ENCODE peak calls at places on chromosomes 6 and 20, in six cellular contexts. S, V, L, B, D and A are unnamed samples.

GRCh38 chr6:99151634-99152344 is 197.7 kb downstream of the FAXC start:
- DNase-seq in S (peak), V (no peak), L (peak), B (peak), D (no peak), A (no peak)

GRCh38 chr20:2911200-2911599 is 37.9 kb downstream of the PTPRA start:
- DNase-seq in S (peak), V (no peak), L (no peak), B (no peak), D (no peak), A (no peak)

GRCh38 chr20:19712737-19713260 is 45.3 kb upstream of the RIN2 start:
- DNase-seq in S (no peak), V (no peak), L (no peak), B (no peak), D (no peak), A (no peak)

GRCh38 chr6:80523531-80523970 is 417.1 kb downstream of the BCKDHB start:
- DNase-seq in S (peak), V (no peak), L (no peak), B (no peak), D (no peak), A (no peak)

GRCh38 chr6:149929422-149929821 is 6.5 kb upstream of the RAET1G start:
- DNase-seq in S (peak), V (no peak), L (no peak), B (no peak), D (no peak), A (no peak)

GRCh38 chr6:3531481-3531880 is 74.6 kb upstream of the SLC22A23 start:
- DNase-seq in S (no peak), V (no peak), L (no peak), B (no peak), D (no peak), A (no peak)

GRCh38 chr20:48823960-48824497 is 3.8 kb downstream of the PREX1 start:
- DNase-seq in S (no peak), V (no peak), L (no peak), B (no peak), D (no peak), A (no peak)

GRCh38 chr6:35363293-35363750 is 21.0 kb downstream of the PPARD start:
- DNase-seq in S (peak), V (no peak), L (no peak), B (no peak), D (no peak), A (no peak)

GRCh38 chr6:45350186-45350585 is 22.1 kb downstream of the RUNX2 start:
- DNase-seq in S (no peak), V (no peak), L (no peak), B (no peak), D (no peak), A (no peak)

GRCh38 chr20:5156670-5157448 is 30.1 kb downstream of the CDS2 start:
- DNase-seq in S (no peak), V (no peak), L (no peak), B (no peak), D (no peak), A (no peak)

GRCh38 chr6:149451361-149452061 is 33.3 kb downstream of the ZC3H12D start:
- DNase-seq in S (no peak), V (peak), L (no peak), B (no peak), D (no peak), A (no peak)

GRCh38 chr6:31004285-31004684 is 6.0 kb upstream of the MUC22 start:
- DNase-seq in S (no peak), V (no peak), L (no peak), B (no peak), D (no peak), A (no peak)

GRCh38 chr6:117156701-117157100 is 108.7 kb upstream of the VGLL2 start:
- DNase-seq in S (no peak), V (no peak), L (no peak), B (no peak), D (no peak), A (no peak)

GRCh38 chr20:32333181-32333987 is 24.7 kb upstream of the ASXL1 start:
- DNase-seq in S (no peak), V (no peak), L (no peak), B (no peak), D (no peak), A (no peak)

GRCh38 chr20:38186788-38187221 is 21.7 kb upstream of the TGM2 start:
- DNase-seq in S (no peak), V (no peak), L (no peak), B (no peak), D (no peak), A (no peak)

GRCh38 chr6:111763381-111763780 is 109.9 kb downstream of the FYN start:
- DNase-seq in S (no peak), V (no peak), L (no peak), B (no peak), D (no peak), A (no peak)

GRCh38 chr6:169988769-169989550 is 237.5 kb downstream of the ERMARD start:
- DNase-seq in S (no peak), V (no peak), L (no peak), B (no peak), D (no peak), A (no peak)

GRCh38 chr20:25991756-25992130 is 295.1 kb upstream of the ZNF337 start:
- DNase-seq in S (no peak), V (no peak), L (no peak), B (no peak), D (no peak), A (no peak)

GRCh38 chr6:89763550-89763949 is 56.0 kb downstream of the MDN1 start:
- DNase-seq in S (no peak), V (no peak), L (no peak), B (no peak), D (no peak), A (no peak)

GRCh38 chr6:142635130-142635529 is 309.8 kb downstream of the HIVEP2 start:
- DNase-seq in S (no peak), V (no peak), L (no peak), B (no peak), D (no peak), A (no peak)

GRCh38 chr6:68771426-68771825 is 136.3 kb downstream of the ADGRB3 start:
- DNase-seq in S (no peak), V (no peak), L (no peak), B (no peak), D (no peak), A (no peak)

GRCh38 chr6:93786474-93787330 is 367.3 kb upstream of the EPHA7 start:
- DNase-seq in S (peak), V (no peak), L (no peak), B (no peak), D (no peak), A (no peak)

GRCh38 chr6:37429352-37429750 is 3.7 kb upstream of the CMTR1 start:
- DNase-seq in S (no peak), V (no peak), L (no peak), B (no peak), D (no peak), A (no peak)

GRCh38 chr6:53894086-53894485 is 99.3 kb downstream of the LRRC1 start:
- DNase-seq in S (no peak), V (no peak), L (no peak), B (no peak), D (no peak), A (no peak)

GRCh38 chr20:31835977-31836852 is 9.2 kb downstream of the FOXS1 start:
- DNase-seq in S (peak), V (peak), L (peak), B (peak), D (no peak), A (peak)

GRCh38 chr6:158839796-158840195 is 20.6 kb upstream of the EZR start:
- DNase-seq in S (peak), V (no peak), L (no peak), B (no peak), D (no peak), A (no peak)

GRCh38 chr6:158131926-158132325 is 36.1 kb downstream of the SERAC1 start:
- DNase-seq in S (peak), V (no peak), L (peak), B (no peak), D (no peak), A (no peak)

GRCh38 chr20:5933802-5934436 is 16.4 kb downstream of the TRMT6 start:
- DNase-seq in S (peak), V (no peak), L (peak), B (no peak), D (no peak), A (no peak)

GRCh38 chr6:139152088-139152891 is 17.4 kb downstream of the HECA start:
- DNase-seq in S (no peak), V (no peak), L (no peak), B (no peak), D (no peak), A (no peak)

GRCh38 chr6:76885861-76886301 is 577.4 kb downstream of the HTR1B start:
- DNase-seq in S (no peak), V (no peak), L (no peak), B (no peak), D (no peak), A (no peak)

GRCh38 chr6:40604082-40604481 is 16.9 kb upstream of the LRFN2 start:
- DNase-seq in S (no peak), V (no peak), L (no peak), B (no peak), D (no peak), A (no peak)

GRCh38 chr6:84763397-84764331 is 734 bp downstream of the TBX18 start:
- DNase-seq in S (peak), V (no peak), L (peak), B (no peak), D (no peak), A (no peak)

DNA sequence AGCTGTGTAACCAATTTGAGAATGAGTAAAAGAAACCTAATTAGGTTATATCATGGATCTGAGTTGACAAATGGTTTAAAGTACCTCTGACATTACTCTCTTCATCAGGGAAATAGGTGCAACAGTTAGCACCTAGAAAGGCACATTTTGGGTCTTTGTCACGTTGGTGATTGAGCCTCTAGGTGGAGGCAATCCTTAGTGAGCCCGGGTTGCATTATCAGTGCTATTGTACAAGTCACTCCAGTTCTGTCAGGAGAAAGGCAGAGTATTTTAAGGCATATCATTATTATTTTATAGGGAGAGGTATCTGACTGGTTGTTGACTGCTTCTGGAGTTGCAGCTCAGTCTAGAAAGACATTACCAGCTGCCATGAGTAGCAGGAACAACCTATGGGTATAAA is 54.9 kb downstream of the TRIM27 start:
- DNase-seq in S (no peak), V (no peak), L (no peak), B (no peak), D (no peak), A (no peak)
- H3K27ac ChIP-seq in S (no peak), V (no peak), L (no peak), B (no peak), D (no peak), A (no peak)

GRCh38 chr6:148313483-148313882 is 29.2 kb upstream of the SASH1 start:
- DNase-seq in S (no peak), V (no peak), L (no peak), B (no peak), D (no peak), A (no peak)
- H3K4me3 ChIP-seq in S (no peak), V (no peak), L (no peak), B (no peak), D (no peak), A (no peak)

DNA sequence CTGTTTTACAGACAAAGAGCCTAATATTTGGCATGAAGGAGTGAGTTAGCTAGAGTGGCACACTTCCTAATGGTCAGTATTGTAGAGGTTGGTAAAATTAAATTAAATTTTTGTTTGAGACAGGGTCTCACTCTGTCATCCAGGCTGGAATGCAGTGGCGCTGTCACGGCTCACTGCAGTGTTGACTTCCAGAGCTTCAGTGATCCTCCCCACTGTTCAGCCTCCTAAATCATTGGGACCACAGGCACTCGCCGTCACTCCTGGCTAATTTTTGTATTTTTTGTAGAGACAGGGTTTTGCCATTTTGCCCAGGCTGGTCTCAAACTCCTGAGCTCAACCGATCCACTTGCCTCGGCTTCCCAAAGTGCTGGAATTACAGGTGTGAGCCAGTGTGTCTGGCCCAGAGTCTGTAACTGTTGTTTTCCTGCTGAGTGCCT is 70.9 kb downstream of the SCAND1 start:
- DNase-seq in S (peak), V (no peak), L (no peak), B (no peak), D (no peak), A (no peak)
- H3K27ac ChIP-seq in S (peak), V (peak), L (peak), B (peak), D (no peak), A (no peak)

DNA sequence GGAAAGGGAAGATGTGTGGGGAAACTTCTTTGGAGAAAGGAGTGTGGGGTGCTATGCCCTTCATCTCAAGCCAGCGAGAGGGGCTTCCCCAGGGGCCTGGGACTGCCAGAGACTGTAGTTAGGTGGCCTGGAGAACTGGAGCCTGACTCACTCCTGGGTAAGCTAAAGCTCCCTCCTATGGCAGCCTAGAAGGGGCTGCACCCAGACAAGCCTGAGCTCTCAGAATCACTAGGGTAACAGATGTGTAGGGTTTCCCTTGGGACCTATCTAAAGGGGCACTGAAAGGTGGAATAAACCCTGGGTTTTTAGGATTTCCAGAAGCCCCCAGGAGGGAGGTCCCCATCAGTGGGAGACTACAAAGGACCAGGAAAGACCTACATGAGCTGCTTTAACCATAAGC is 1.6 kb upstream of the ARMC2 start:
- DNase-seq in S (no peak), V (no peak), L (no peak), B (no peak), D (no peak), A (no peak)
- H3K4me3 ChIP-seq in S (no peak), V (no peak), L (no peak), B (no peak), D (no peak), A (no peak)

DNA sequence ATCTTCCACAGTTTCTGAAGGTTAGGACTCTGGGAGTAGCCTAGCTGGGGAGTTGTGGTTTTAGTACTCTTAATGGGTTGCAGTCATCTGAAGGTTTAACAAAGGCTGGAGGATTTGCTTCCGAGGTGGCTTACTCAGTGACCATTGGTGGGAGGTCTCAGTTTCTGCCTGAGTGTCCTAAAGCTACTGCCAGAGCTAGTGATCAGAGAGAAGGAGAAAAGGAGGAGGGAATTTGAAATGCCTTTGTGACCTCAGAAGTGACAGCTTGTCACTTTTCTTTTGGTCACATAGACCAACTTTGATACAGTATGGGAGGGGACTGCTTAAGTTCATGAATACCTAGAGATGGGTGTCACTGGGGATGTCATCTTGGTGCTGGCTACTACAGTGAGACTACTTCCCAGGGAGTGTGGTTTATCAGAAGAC is 41.3 kb downstream of the NCOA3 start:
- DNase-seq in S (no peak), V (no peak), L (no peak), B (no peak), D (no peak), A (no peak)
- H3K27ac ChIP-seq in S (no peak), V (no peak), L (peak), B (no peak), D (no peak), A (no peak)

DNA sequence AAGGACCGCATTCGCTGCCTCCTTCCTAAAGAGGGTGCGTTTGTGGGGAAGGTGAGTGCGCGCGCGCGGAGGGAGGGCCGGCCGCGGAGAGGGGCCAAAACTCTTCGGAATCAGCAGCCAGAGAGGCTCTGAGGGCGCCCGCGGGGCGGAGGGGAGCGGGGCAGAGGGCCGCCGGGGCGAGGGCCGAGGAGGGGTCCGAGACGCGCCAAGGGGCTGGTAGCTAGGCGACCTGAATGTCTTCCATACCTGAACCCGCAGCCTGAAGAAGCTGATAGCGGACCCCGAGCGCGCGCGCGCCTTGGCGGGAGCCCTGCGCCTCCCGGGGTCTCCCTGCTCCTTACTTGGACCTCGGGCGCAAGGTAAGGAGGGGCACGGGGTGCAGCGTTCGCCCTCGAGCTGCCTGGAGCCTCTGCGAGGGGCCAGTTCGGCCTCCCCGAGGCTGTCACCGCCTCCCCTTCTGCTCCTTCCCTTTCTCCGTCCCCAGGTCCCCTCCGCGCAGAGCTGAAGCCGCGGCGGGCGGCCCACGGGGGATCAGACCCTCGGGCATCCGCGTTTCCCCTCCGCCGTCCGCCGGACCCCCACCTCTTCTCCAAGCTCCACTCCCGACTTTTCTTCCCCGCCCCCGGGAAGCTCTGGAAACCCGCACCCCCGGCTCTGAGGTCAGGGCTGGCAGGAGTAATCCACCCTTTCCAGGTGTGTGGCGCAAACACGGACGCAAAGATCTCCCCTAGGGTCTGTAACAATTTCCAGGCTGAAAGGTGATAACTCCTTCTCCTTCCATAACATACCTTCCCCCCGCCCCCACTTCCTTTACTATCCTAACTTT is 13.1 kb upstream of the DEK start:
- DNase-seq in S (peak), V (no peak), L (no peak), B (no peak), D (no peak), A (no peak)
- H3K4me3 ChIP-seq in S (peak), V (peak), L (peak), B (peak), D (peak), A (peak)

GRCh38 chr20:62606551-62607201 is 35.6 kb upstream of the SLCO4A1 start:
- DNase-seq in S (no peak), V (no peak), L (no peak), B (peak), D (no peak), A (no peak)

GRCh38 chr20:62603907-62604785 is 38.2 kb upstream of the SLCO4A1 start:
- DNase-seq in S (no peak), V (no peak), L (no peak), B (no peak), D (no peak), A (no peak)

GRCh38 chr20:62605996-62606395 is 36.3 kb upstream of the SLCO4A1 start:
- DNase-seq in S (no peak), V (no peak), L (no peak), B (peak), D (no peak), A (no peak)

GRCh38 chr20:62604796-62605195 is 37.5 kb upstream of the SLCO4A1 start:
- DNase-seq in S (no peak), V (no peak), L (no peak), B (no peak), D (no peak), A (no peak)

DNA sequence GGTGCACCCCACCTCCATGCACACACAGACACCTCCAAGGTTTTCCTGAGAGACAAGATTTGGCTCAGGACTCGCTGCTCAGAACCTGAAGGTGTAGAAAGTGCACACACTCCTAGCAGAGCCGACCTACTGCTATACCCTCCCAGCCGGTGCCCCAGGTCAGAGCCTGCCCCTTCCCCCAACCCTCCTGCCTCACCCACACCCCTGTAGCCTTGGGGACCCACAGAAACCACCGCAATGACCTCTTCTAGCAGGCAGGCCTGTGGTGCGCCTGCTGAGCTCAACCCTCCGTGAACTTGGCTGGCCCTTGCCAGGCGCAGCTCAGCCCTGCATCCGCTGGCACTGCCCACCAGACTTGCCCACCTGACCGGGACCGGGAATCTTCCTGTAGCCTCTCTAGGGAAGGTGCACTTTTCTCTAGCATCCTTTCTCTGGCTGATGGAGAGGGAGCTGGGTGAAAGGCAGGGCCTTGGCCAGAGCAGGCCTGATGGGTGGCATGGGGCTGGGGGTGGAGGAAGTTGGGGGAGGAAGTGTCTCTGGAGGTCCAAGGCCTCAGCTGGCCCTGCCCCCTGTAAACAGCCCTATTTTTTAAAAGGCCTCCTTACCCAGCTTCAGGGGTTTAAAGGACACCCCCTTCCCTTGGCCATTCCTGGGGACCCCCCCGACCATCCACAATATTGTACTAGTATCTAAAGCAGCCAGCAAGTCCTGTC is 36.9 kb upstream of the SLCO4A1 start:
- DNase-seq in S (no peak), V (no peak), L (no peak), B (no peak), D (no peak), A (no peak)
- H3K27ac ChIP-seq in S (no peak), V (no peak), L (no peak), B (peak), D (no peak), A (no peak)

GRCh38 chr6:166168616-166169548 is 1.2 kb upstream of the TBXT start:
- DNase-seq in S (no peak), V (no peak), L (no peak), B (no peak), D (no peak), A (no peak)

GRCh38 chr6:166167801-166168615 is at the start of gene TBXT:
- DNase-seq in S (peak), V (no peak), L (peak), B (no peak), D (no peak), A (no peak)

GRCh38 chr6:166167258-166167731 is 356 bp downstream of the TBXT start:
- DNase-seq in S (peak), V (no peak), L (no peak), B (no peak), D (no peak), A (no peak)

GRCh38 chr6:166172546-166172945 is 4.9 kb upstream of the TBXT start:
- DNase-seq in S (no peak), V (no peak), L (no peak), B (no peak), D (no peak), A (no peak)

GRCh38 chr6:166169549-166170421 is 2.1 kb upstream of the TBXT start:
- DNase-seq in S (peak), V (no peak), L (no peak), B (no peak), D (no peak), A (no peak)
- H3K4me3 ChIP-seq in S (peak), V (no peak), L (no peak), B (no peak), D (no peak), A (no peak)